ENCODE peak calls at places on chromosomes 7 and 10, in six cellular contexts. N, V, S, M, R and D are unnamed samples.

GRCh38 chr7:10577866-10578374 is 395.8 kb upstream of the PHF14 start:
- DNase-seq in R (no peak), M (no peak), V (no peak), N (no peak), S (no peak), D (no peak)

GRCh38 chr10:114347191-114347739 is 57.0 kb downstream of the AFAP1L2 start:
- DNase-seq in V (no peak), S (no peak), N (no peak), M (no peak), R (no peak), D (no peak)

GRCh38 chr10:118407742-118408141 is 65.6 kb upstream of the FAM204A start:
- DNase-seq in M (no peak), N (no peak), V (no peak), R (no peak), S (no peak), D (no peak)

GRCh38 chr7:141220263-141220662 is 146.4 kb downstream of the TMEM178B start:
- DNase-seq in N (peak), M (no peak), S (no peak), R (no peak), V (no peak), D (no peak)

GRCh38 chr7:159027091-159027802 is 117.4 kb downstream of the VIPR2 start:
- DNase-seq in N (no peak), S (no peak), V (no peak), R (no peak), M (peak), D (peak)

GRCh38 chr10:102230861-102231356 is 4.8 kb downstream of the ELOVL3 start:
- DNase-seq in R (peak), S (no peak), M (peak), N (peak), V (peak), D (peak)

GRCh38 chr10:71829171-71829570 is 21.9 kb downstream of the PSAP start:
- DNase-seq in M (no peak), R (peak), N (no peak), S (peak), V (no peak), D (no peak)

GRCh38 chr10:76769587-76769986 is 868.0 kb downstream of the KCNMA1 start:
- DNase-seq in V (no peak), M (no peak), R (no peak), N (no peak), S (no peak), D (no peak)

GRCh38 chr7:2873686-2874551 is 29.8 kb upstream of the GNA12 start:
- DNase-seq in M (peak), N (peak), S (peak), R (peak), V (no peak), D (peak)

GRCh38 chr7:131249003-131249402 is 78.7 kb upstream of the MKLN1 start:
- DNase-seq in V (no peak), R (peak), N (peak), M (no peak), S (peak), D (peak)

GRCh38 chr7:107463139-107464078 is 6.4 kb upstream of the GPR22 start:
- DNase-seq in S (peak), N (peak), M (peak), R (peak), V (peak), D (peak)

GRCh38 chr10:21943633-21944265 is 59.8 kb downstream of the DNAJC1 start:
- DNase-seq in N (no peak), R (peak), S (no peak), M (no peak), V (no peak), D (no peak)

GRCh38 chr10:58264780-58265179 is 2.9 kb downstream of the IPMK start:
- DNase-seq in N (no peak), R (no peak), S (no peak), V (no peak), M (no peak), D (no peak)

GRCh38 chr10:36688717-36689116 is 436.7 kb upstream of the ANKRD30A start:
- DNase-seq in M (no peak), V (no peak), R (no peak), S (no peak), N (no peak), D (no peak)

GRCh38 chr7:29818308-29818707 is 12.0 kb downstream of the WIPF3 start:
- DNase-seq in S (no peak), M (no peak), V (no peak), R (no peak), N (no peak), D (no peak)

GRCh38 chr10:3248526-3249255 is 76.1 kb upstream of the PITRM1 start:
- DNase-seq in S (peak), R (peak), M (no peak), V (no peak), N (peak), D (peak)

GRCh38 chr10:113216068-113216467 is 266.0 kb downstream of the TCF7L2 start:
- DNase-seq in V (no peak), N (no peak), S (no peak), R (no peak), M (no peak), D (no peak)
- TF ChIP-seq CTCF in V (no peak), N (peak), S (peak), R (no peak), M (peak), D (no peak)

DNA sequence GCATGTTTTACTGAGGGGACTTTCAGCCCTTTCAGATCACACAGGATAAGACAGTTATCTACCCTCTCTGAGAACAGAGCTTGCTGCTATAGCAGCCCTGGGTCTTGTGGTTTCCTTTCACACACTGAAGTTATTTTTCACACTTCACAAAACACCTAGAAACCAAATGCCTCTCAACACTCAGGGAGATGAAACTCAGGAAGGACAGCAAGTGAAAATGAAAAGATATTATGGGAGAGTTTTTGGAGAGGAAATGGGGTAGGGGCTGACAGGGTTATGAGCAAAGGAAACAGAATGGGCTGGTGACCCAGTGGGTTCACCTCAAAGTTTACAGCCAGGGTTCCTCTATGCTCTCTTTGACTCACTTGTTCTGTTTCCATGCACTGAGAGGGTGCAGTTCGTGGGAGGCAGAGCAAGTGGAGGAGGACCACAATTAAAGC is 17.0 kb upstream of the GIMAP2 start:
- DNase-seq in N (no peak), R (no peak), S (no peak), V (no peak), M (no peak), D (no peak)
- TF ChIP-seq CTCF in N (no peak), R (no peak), S (no peak), V (no peak), M (no peak), D (no peak)

GRCh38 chr7:112288301-112288700 is 81.8 kb downstream of the ZNF277 start:
- DNase-seq in M (no peak), N (no peak), V (no peak), S (no peak), R (no peak), D (no peak)
- TF ChIP-seq CTCF in M (no peak), N (no peak), V (no peak), S (no peak), R (no peak), D (no peak)

DNA sequence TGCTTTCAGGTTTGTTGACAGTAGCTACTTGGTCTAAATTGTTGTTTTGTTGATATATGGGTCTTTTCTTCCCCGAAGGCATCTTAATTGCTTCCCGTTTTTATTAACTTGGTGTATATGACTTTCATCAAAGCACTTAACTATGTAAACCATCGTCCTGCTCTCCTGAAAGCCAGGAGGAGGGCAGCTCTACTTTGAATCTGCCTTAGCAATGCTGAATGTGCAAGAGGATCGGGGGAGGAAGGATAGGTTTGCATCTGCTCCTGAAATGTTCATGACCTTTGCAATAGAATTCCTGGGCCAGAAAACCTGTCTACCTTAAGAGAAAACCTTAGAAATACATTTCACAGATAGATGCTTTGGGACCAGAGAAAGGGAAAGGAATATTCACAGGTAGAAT is 338.6 kb downstream of the MAGI2 start:
- DNase-seq in V (no peak), S (no peak), M (no peak), R (no peak), N (no peak), D (no peak)
- TF ChIP-seq CTCF in V (no peak), S (no peak), M (no peak), R (no peak), N (no peak), D (no peak)

GRCh38 chr10:17617031-17617911 is at the start of gene HACD1:
- DNase-seq in S (peak), V (peak), R (peak), M (peak), N (peak), D (peak)
- TF ChIP-seq CTCF in S (no peak), V (no peak), R (no peak), M (peak), N (peak), D (no peak)

DNA sequence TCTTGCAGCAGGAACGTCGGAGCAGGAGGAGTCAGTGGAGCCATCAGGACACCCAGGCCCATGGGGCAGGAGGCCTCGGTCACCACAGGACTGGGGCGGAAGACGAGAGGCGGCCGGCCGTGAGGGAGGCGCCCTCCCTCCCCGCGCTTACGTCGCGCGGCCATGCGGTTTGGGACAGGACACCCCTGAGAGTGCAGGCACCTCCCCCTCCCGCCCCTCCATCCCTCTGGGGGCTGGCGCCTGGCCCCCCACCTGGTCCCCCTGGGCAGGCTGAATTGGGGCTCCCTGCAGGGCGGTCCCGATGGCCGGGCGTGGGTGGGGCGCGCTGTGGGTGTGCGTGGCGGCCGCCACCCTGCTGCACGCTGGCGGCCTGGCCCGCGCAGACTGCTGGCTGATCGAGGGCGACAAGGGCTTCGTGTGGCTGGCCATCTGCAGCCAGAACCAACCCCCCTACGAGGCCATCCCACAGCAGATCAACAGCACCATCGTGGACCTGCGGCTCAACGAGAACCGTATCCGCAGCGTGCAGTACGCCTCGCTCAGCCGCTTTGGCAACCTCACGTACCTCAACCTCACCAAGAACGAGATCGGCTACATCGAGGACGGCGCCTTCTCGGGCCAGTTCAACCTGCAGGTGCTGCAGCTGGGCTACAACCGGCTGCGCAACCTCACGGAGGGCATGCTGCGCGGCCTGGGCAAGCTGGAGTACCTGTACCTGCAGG is 74.4 kb downstream of the ELFN1 start:
- DNase-seq in V (no peak), N (no peak), M (no peak), S (no peak), R (no peak), D (no peak)
- TF ChIP-seq CTCF in V (no peak), N (no peak), M (no peak), S (no peak), R (no peak), D (no peak)

GRCh38 chr10:104337985-104338735 is at the start of gene ITPRIP:
- DNase-seq in V (peak), M (peak), N (peak), S (no peak), R (peak), D (peak)
- TF ChIP-seq CTCF in V (no peak), M (peak), N (no peak), S (no peak), R (peak), D (no peak)

GRCh38 chr10:69332278-69333010 is 54.1 kb downstream of the HK1 start:
- DNase-seq in N (no peak), M (no peak), R (no peak), V (no peak), S (peak), D (no peak)

GRCh38 chr10:69335063-69335587 is 56.8 kb downstream of the HK1 start:
- DNase-seq in S (no peak), N (no peak), R (peak), V (no peak), M (no peak), D (no peak)

GRCh38 chr10:69331161-69331560 is 52.9 kb downstream of the HK1 start:
- DNase-seq in R (no peak), S (no peak), V (no peak), N (no peak), M (no peak), D (no peak)

GRCh38 chr10:69334258-69335062 is 56.2 kb downstream of the HK1 start:
- DNase-seq in R (no peak), S (peak), N (no peak), V (no peak), M (peak), D (no peak)

GRCh38 chr10:69333205-69333604 is 54.9 kb downstream of the HK1 start:
- DNase-seq in V (peak), S (peak), R (peak), M (peak), N (no peak), D (peak)
- TF ChIP-seq CTCF in V (no peak), S (peak), R (peak), M (peak), N (no peak), D (peak)